ENCODE peak calls at places on chromosomes 1 and 21, in eight cellular contexts. One of them, this sample, is unnamed. For H3K9me3, the result is how much of the 10 kb centered on the place peaks cover.

GRCh38 chr21:43983860-43984420 is 28.2 kb upstream of the TRAPPC10 start:
- DNase-seq in H1: no peak
- DNase-seq in suprapubic skin: no peak
- DNase-seq in A673: no peak
- DNase-seq in IMR-90: no peak
- DNase-seq in A549: no peak
- DNase-seq in uterus: no peak
- DNase-seq in HCT116: no peak
- DNase-seq in this sample: no peak

GRCh38 chr21:42997053-42997452 is 22.7 kb downstream of the PKNOX1 start:
- DNase-seq in H1: no peak
- DNase-seq in A549: no peak
- DNase-seq in A673: peak
- DNase-seq in suprapubic skin: no peak
- DNase-seq in HCT116: no peak
- DNase-seq in uterus: peak
- DNase-seq in IMR-90: peak
- DNase-seq in this sample: no peak

GRCh38 chr21:26845066-26845749 is at the start of gene ADAMTS1:
- DNase-seq in A673: peak
- DNase-seq in H1: peak
- DNase-seq in HCT116: no peak
- DNase-seq in suprapubic skin: peak
- DNase-seq in IMR-90: peak
- DNase-seq in A549: peak
- DNase-seq in uterus: peak
- DNase-seq in this sample: peak

GRCh38 chr1:213887842-213888241 is 99.9 kb upstream of the PROX1 start:
- DNase-seq in A673: no peak
- DNase-seq in IMR-90: no peak
- DNase-seq in HCT116: no peak
- DNase-seq in suprapubic skin: no peak
- DNase-seq in uterus: no peak
- DNase-seq in A549: no peak
- DNase-seq in H1: no peak
- DNase-seq in this sample: no peak

GRCh38 chr1:32239790-32240139 is 7.3 kb upstream of the FAM167B start:
- DNase-seq in HCT116: no peak
- DNase-seq in IMR-90: no peak
- DNase-seq in A549: no peak
- DNase-seq in suprapubic skin: peak
- DNase-seq in A673: no peak
- DNase-seq in H1: no peak
- DNase-seq in uterus: no peak
- DNase-seq in this sample: no peak

GRCh38 chr1:35929730-35930592 is 944 bp upstream of the AGO3 start:
- DNase-seq in suprapubic skin: peak
- DNase-seq in IMR-90: peak
- DNase-seq in A549: no peak
- DNase-seq in A673: peak
- DNase-seq in uterus: peak
- DNase-seq in HCT116: peak
- DNase-seq in H1: peak
- DNase-seq in this sample: no peak

GRCh38 chr1:230299148-230300006 is 126.8 kb downstream of the PGBD5 start:
- DNase-seq in HCT116: no peak
- DNase-seq in IMR-90: no peak
- DNase-seq in suprapubic skin: peak
- DNase-seq in A549: no peak
- DNase-seq in H1: no peak
- DNase-seq in A673: no peak
- DNase-seq in uterus: peak
- DNase-seq in this sample: no peak

GRCh38 chr1:204323887-204324286 is 35.8 kb downstream of the PLEKHA6 start:
- DNase-seq in A673: no peak
- DNase-seq in A549: peak
- DNase-seq in suprapubic skin: no peak
- DNase-seq in IMR-90: peak
- DNase-seq in uterus: no peak
- DNase-seq in HCT116: no peak
- DNase-seq in H1: no peak
- DNase-seq in this sample: no peak

GRCh38 chr1:202592141-202592540 is 118.1 kb downstream of the SYT2 start:
- DNase-seq in HCT116: no peak
- DNase-seq in suprapubic skin: no peak
- DNase-seq in A549: no peak
- DNase-seq in H1: no peak
- DNase-seq in IMR-90: no peak
- DNase-seq in A673: no peak
- DNase-seq in uterus: no peak
- DNase-seq in this sample: no peak

GRCh38 chr1:170520601-170521000 is 11.4 kb upstream of the GORAB start:
- DNase-seq in A549: no peak
- DNase-seq in A673: no peak
- DNase-seq in IMR-90: peak
- DNase-seq in H1: no peak
- DNase-seq in uterus: no peak
- DNase-seq in HCT116: no peak
- DNase-seq in suprapubic skin: no peak
- DNase-seq in this sample: no peak

GRCh38 chr1:59669752-59670312 is 144.9 kb upstream of the HOOK1 start:
- DNase-seq in A673: peak
- DNase-seq in A549: no peak
- DNase-seq in H1: peak
- DNase-seq in suprapubic skin: no peak
- DNase-seq in HCT116: no peak
- DNase-seq in uterus: peak
- DNase-seq in IMR-90: peak
- DNase-seq in this sample: no peak

GRCh38 chr1:145719230-145720079 is at the start of gene CD160:
- DNase-seq in A549: no peak
- DNase-seq in A673: no peak
- DNase-seq in HCT116: no peak
- DNase-seq in H1: no peak
- DNase-seq in suprapubic skin: no peak
- DNase-seq in uterus: no peak
- DNase-seq in IMR-90: no peak
- DNase-seq in this sample: no peak

GRCh38 chr1:7679873-7680790 is 91.0 kb upstream of the VAMP3 start:
- DNase-seq in A549: peak
- DNase-seq in uterus: no peak
- DNase-seq in A673: peak
- DNase-seq in H1: no peak
- DNase-seq in suprapubic skin: no peak
- DNase-seq in IMR-90: peak
- DNase-seq in HCT116: no peak
- DNase-seq in this sample: no peak

GRCh38 chr1:72037745-72038343 is 244.5 kb downstream of the NEGR1 start:
- DNase-seq in A673: peak
- DNase-seq in suprapubic skin: no peak
- DNase-seq in uterus: no peak
- DNase-seq in H1: no peak
- DNase-seq in HCT116: peak
- DNase-seq in IMR-90: peak
- DNase-seq in A549: peak
- DNase-seq in this sample: no peak

GRCh38 chr1:162144853-162145252 is 75.4 kb downstream of the NOS1AP start:
- DNase-seq in uterus: no peak
- DNase-seq in suprapubic skin: no peak
- DNase-seq in IMR-90: no peak
- DNase-seq in H1: no peak
- DNase-seq in HCT116: peak
- DNase-seq in A673: peak
- DNase-seq in A549: no peak
- DNase-seq in this sample: no peak

GRCh38 chr1:55443175-55443933 is 228.2 kb upstream of the USP24 start:
- DNase-seq in IMR-90: peak
- DNase-seq in suprapubic skin: peak
- DNase-seq in HCT116: peak
- DNase-seq in H1: no peak
- DNase-seq in A673: no peak
- DNase-seq in uterus: peak
- DNase-seq in A549: peak
- DNase-seq in this sample: peak

GRCh38 chr1:58064281-58064680 is 482.2 kb downstream of the OMA1 start:
- DNase-seq in suprapubic skin: no peak
- DNase-seq in uterus: no peak
- DNase-seq in IMR-90: no peak
- DNase-seq in H1: no peak
- DNase-seq in A549: no peak
- DNase-seq in HCT116: no peak
- DNase-seq in A673: no peak
- DNase-seq in this sample: no peak

GRCh38 chr1:7511381-7511780 is 259.7 kb upstream of the VAMP3 start:
- DNase-seq in A673: no peak
- DNase-seq in HCT116: no peak
- DNase-seq in A549: no peak
- DNase-seq in H1: no peak
- DNase-seq in uterus: no peak
- DNase-seq in IMR-90: no peak
- DNase-seq in suprapubic skin: no peak
- DNase-seq in this sample: no peak

GRCh38 chr1:44111861-44112260 is 6.8 kb upstream of the KLF17 start:
- DNase-seq in uterus: no peak
- DNase-seq in HCT116: no peak
- DNase-seq in A549: no peak
- DNase-seq in suprapubic skin: no peak
- DNase-seq in A673: no peak
- DNase-seq in IMR-90: no peak
- DNase-seq in H1: no peak
- DNase-seq in this sample: no peak

GRCh38 chr1:223621312-223621734 is 44.2 kb downstream of the CAPN8 start:
- DNase-seq in suprapubic skin: no peak
- DNase-seq in H1: no peak
- DNase-seq in A549: no peak
- DNase-seq in uterus: no peak
- DNase-seq in A673: no peak
- DNase-seq in IMR-90: no peak
- DNase-seq in HCT116: no peak
- DNase-seq in this sample: no peak

GRCh38 chr1:214122110-214122509 is 134.3 kb downstream of the PROX1 start:
- DNase-seq in H1: no peak
- DNase-seq in suprapubic skin: no peak
- DNase-seq in A549: no peak
- DNase-seq in HCT116: no peak
- DNase-seq in uterus: no peak
- DNase-seq in A673: no peak
- DNase-seq in IMR-90: no peak
- DNase-seq in this sample: no peak

GRCh38 chr1:92066321-92066720 is 8.9 kb downstream of the SETSIP start:
- DNase-seq in A673: no peak
- DNase-seq in HCT116: no peak
- DNase-seq in suprapubic skin: no peak
- DNase-seq in A549: no peak
- DNase-seq in H1: no peak
- DNase-seq in IMR-90: no peak
- DNase-seq in uterus: no peak
- DNase-seq in this sample: no peak

GRCh38 chr1:92070892-92071291 is 4.3 kb downstream of the SETSIP start:
- DNase-seq in A549: no peak
- DNase-seq in uterus: no peak
- DNase-seq in suprapubic skin: no peak
- DNase-seq in A673: peak
- DNase-seq in H1: no peak
- DNase-seq in IMR-90: no peak
- DNase-seq in HCT116: no peak
- DNase-seq in this sample: no peak

DNA sequence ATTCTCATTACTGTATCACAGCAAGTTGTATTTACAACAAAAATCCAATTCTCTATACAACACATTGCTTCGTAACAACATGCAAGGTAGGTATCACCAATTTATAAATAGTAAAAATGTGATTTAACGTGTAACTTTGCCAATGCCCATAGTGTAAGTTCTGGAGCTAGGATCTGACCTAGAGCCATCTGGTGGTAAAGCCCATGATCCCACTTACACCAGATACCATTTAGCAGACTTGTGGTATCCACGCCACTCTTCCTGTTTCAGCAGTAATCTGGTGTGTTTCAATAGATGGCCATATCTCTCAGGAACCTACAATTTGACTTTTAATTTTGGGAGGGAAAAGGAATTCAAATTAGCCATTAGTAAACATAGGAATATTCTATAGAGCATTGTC is 10.2 kb downstream of the SETSIP start:
- DNase-seq in A673: no peak
- DNase-seq in H1: no peak
- DNase-seq in IMR-90: no peak
- DNase-seq in suprapubic skin: no peak
- DNase-seq in A549: peak
- DNase-seq in HCT116: no peak
- DNase-seq in uterus: no peak
- DNase-seq in this sample: no peak
- TF ChIP-seq CTCF in A673: peak
- TF ChIP-seq CTCF in H1: peak
- TF ChIP-seq CTCF in IMR-90: no peak
- TF ChIP-seq CTCF in suprapubic skin: no peak
- TF ChIP-seq CTCF in A549: no peak
- TF ChIP-seq CTCF in HCT116: no peak
- TF ChIP-seq CTCF in uterus: no peak
- TF ChIP-seq CTCF in this sample: peak

GRCh38 chr1:247070645-247071044 is 8.0 kb downstream of the ZNF670 start:
- DNase-seq in IMR-90: no peak
- DNase-seq in A673: no peak
- DNase-seq in uterus: no peak
- DNase-seq in suprapubic skin: no peak
- DNase-seq in A549: no peak
- DNase-seq in HCT116: no peak
- DNase-seq in H1: no peak
- DNase-seq in this sample: no peak
- H3K9me3 ChIP-seq in IMR-90: under half
- H3K9me3 ChIP-seq in A673: under half
- H3K9me3 ChIP-seq in uterus: under half
- H3K9me3 ChIP-seq in suprapubic skin: under half
- H3K9me3 ChIP-seq in A549: half or more
- H3K9me3 ChIP-seq in HCT116: under half
- H3K9me3 ChIP-seq in H1: under half
- H3K9me3 ChIP-seq in this sample: under half

GRCh38 chr1:77624102-77624501 is 58.4 kb downstream of the ZZZ3 start:
- DNase-seq in IMR-90: no peak
- DNase-seq in suprapubic skin: no peak
- DNase-seq in A549: no peak
- DNase-seq in uterus: no peak
- DNase-seq in A673: no peak
- DNase-seq in HCT116: no peak
- DNase-seq in H1: no peak
- DNase-seq in this sample: no peak
- TF ChIP-seq CTCF in IMR-90: no peak
- TF ChIP-seq CTCF in suprapubic skin: no peak
- TF ChIP-seq CTCF in A549: no peak
- TF ChIP-seq CTCF in uterus: no peak
- TF ChIP-seq CTCF in A673: no peak
- TF ChIP-seq CTCF in HCT116: no peak
- TF ChIP-seq CTCF in H1: no peak
- TF ChIP-seq CTCF in this sample: no peak

DNA sequence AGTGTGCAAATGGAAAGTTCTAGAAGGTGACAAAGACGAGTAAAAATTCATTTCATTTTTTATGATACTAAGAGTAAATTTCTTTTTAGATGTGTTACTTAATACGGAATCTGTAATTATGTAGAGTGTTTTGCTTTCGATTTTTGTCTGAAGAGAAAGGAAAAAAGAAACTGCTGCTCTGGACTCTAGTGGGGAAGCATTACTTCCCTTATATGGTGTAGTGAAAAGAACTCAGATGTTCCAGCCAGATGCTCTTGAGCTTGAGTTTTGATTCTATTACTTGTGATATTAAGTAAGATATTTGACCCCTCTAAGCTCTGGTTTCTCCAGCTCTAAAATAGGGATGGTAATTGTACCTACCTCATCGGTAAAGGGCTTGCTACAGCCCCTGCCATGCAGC is 12.2 kb upstream of the GPR161 start:
- DNase-seq in H1: no peak
- DNase-seq in A673: no peak
- DNase-seq in A549: no peak
- DNase-seq in uterus: no peak
- DNase-seq in suprapubic skin: no peak
- DNase-seq in IMR-90: no peak
- DNase-seq in HCT116: no peak
- DNase-seq in this sample: no peak
- H3K9me3 ChIP-seq in H1: under half
- H3K9me3 ChIP-seq in A673: under half
- H3K9me3 ChIP-seq in A549: under half
- H3K9me3 ChIP-seq in uterus: under half
- H3K9me3 ChIP-seq in suprapubic skin: under half
- H3K9me3 ChIP-seq in IMR-90: under half
- H3K9me3 ChIP-seq in HCT116: under half
- H3K9me3 ChIP-seq in this sample: under half